ENCODE peak calls at places on chromosomes 3 and 15, in four cellular contexts. One of them, this sample, is unnamed.

GRCh38 chr15:59306520-59307163 is 66.0 kb downstream of the MYO1E start:
- DNase-seq in endothelial cell: no peak
- DNase-seq in GM13976: no peak
- DNase-seq in stimulated activated CD4-positive, alpha-beta T cell treated with anti-CD3 and anti-CD28 coated beads, Interleukin-15, amount 100 ng/mL, for 1 hour: no peak
- DNase-seq in this sample: no peak

GRCh38 chr3:151925876-151926275 is 52.4 kb downstream of the SUCNR1 start:
- DNase-seq in stimulated activated CD4-positive, alpha-beta T cell treated with anti-CD3 and anti-CD28 coated beads, Interleukin-15, amount 100 ng/mL, for 1 hour: no peak
- DNase-seq in endothelial cell: no peak
- DNase-seq in GM13976: no peak
- DNase-seq in this sample: no peak

GRCh38 chr3:178129109-178129508 is 407.1 kb upstream of the KCNMB2 start:
- DNase-seq in GM13976: no peak
- DNase-seq in endothelial cell: no peak
- DNase-seq in stimulated activated CD4-positive, alpha-beta T cell treated with anti-CD3 and anti-CD28 coated beads, Interleukin-15, amount 100 ng/mL, for 1 hour: no peak
- DNase-seq in this sample: no peak

GRCh38 chr3:151228291-151229125 is 25.5 kb upstream of the GPR171 start:
- DNase-seq in endothelial cell: no peak
- DNase-seq in GM13976: no peak
- DNase-seq in stimulated activated CD4-positive, alpha-beta T cell treated with anti-CD3 and anti-CD28 coated beads, Interleukin-15, amount 100 ng/mL, for 1 hour: no peak
- DNase-seq in this sample: peak

GRCh38 chr3:15756505-15756904 is 41.3 kb downstream of the ANKRD28 start:
- DNase-seq in stimulated activated CD4-positive, alpha-beta T cell treated with anti-CD3 and anti-CD28 coated beads, Interleukin-15, amount 100 ng/mL, for 1 hour: no peak
- DNase-seq in GM13976: no peak
- DNase-seq in endothelial cell: no peak
- DNase-seq in this sample: peak

GRCh38 chr3:17336291-17336690 is 406.1 kb downstream of the TBC1D5 start:
- DNase-seq in GM13976: no peak
- DNase-seq in stimulated activated CD4-positive, alpha-beta T cell treated with anti-CD3 and anti-CD28 coated beads, Interleukin-15, amount 100 ng/mL, for 1 hour: no peak
- DNase-seq in endothelial cell: no peak
- DNase-seq in this sample: no peak

GRCh38 chr3:40719660-40720287 is 195.0 kb downstream of the ZNF621 start:
- DNase-seq in stimulated activated CD4-positive, alpha-beta T cell treated with anti-CD3 and anti-CD28 coated beads, Interleukin-15, amount 100 ng/mL, for 1 hour: no peak
- DNase-seq in endothelial cell: peak
- DNase-seq in GM13976: no peak
- DNase-seq in this sample: peak

GRCh38 chr15:58260911-58261267 is 122.7 kb downstream of the AQP9 start:
- DNase-seq in endothelial cell: no peak
- DNase-seq in GM13976: no peak
- DNase-seq in stimulated activated CD4-positive, alpha-beta T cell treated with anti-CD3 and anti-CD28 coated beads, Interleukin-15, amount 100 ng/mL, for 1 hour: no peak
- DNase-seq in this sample: no peak

GRCh38 chr15:48940508-48940907 is 23.2 kb downstream of the SHC4 start:
- DNase-seq in GM13976: peak
- DNase-seq in endothelial cell: no peak
- DNase-seq in stimulated activated CD4-positive, alpha-beta T cell treated with anti-CD3 and anti-CD28 coated beads, Interleukin-15, amount 100 ng/mL, for 1 hour: no peak
- DNase-seq in this sample: peak

GRCh38 chr3:66425032-66425431 is 75.8 kb downstream of the LRIG1 start:
- DNase-seq in GM13976: no peak
- DNase-seq in stimulated activated CD4-positive, alpha-beta T cell treated with anti-CD3 and anti-CD28 coated beads, Interleukin-15, amount 100 ng/mL, for 1 hour: no peak
- DNase-seq in endothelial cell: no peak
- DNase-seq in this sample: no peak

GRCh38 chr3:45870099-45870498 is 16.2 kb upstream of the CCR9 start:
- DNase-seq in endothelial cell: no peak
- DNase-seq in stimulated activated CD4-positive, alpha-beta T cell treated with anti-CD3 and anti-CD28 coated beads, Interleukin-15, amount 100 ng/mL, for 1 hour: peak
- DNase-seq in GM13976: no peak
- DNase-seq in this sample: no peak

GRCh38 chr15:98674336-98674735 is 26.0 kb downstream of the IGF1R start:
- DNase-seq in stimulated activated CD4-positive, alpha-beta T cell treated with anti-CD3 and anti-CD28 coated beads, Interleukin-15, amount 100 ng/mL, for 1 hour: no peak
- DNase-seq in endothelial cell: no peak
- DNase-seq in GM13976: no peak
- DNase-seq in this sample: no peak

GRCh38 chr3:9930804-9931418 is 2.7 kb upstream of the CRELD1 start:
- DNase-seq in GM13976: no peak
- DNase-seq in endothelial cell: no peak
- DNase-seq in stimulated activated CD4-positive, alpha-beta T cell treated with anti-CD3 and anti-CD28 coated beads, Interleukin-15, amount 100 ng/mL, for 1 hour: no peak
- DNase-seq in this sample: peak

GRCh38 chr15:65304393-65305143 is at the start of gene RNU5B-1:
- DNase-seq in endothelial cell: peak
- DNase-seq in stimulated activated CD4-positive, alpha-beta T cell treated with anti-CD3 and anti-CD28 coated beads, Interleukin-15, amount 100 ng/mL, for 1 hour: peak
- DNase-seq in GM13976: peak
- DNase-seq in this sample: peak

GRCh38 chr3:110521019-110521418 is 550.6 kb upstream of the NECTIN3 start:
- DNase-seq in GM13976: no peak
- DNase-seq in endothelial cell: no peak
- DNase-seq in stimulated activated CD4-positive, alpha-beta T cell treated with anti-CD3 and anti-CD28 coated beads, Interleukin-15, amount 100 ng/mL, for 1 hour: no peak
- DNase-seq in this sample: no peak

This sample was measured in SK-MEL-5.